ENCODE peak calls at places on chromosomes 5 and 9, in eight cellular contexts. F, N, O, D, E, M, R and Q are unnamed samples.

GRCh38 chr9:84988621-84989020 is 319.1 kb downstream of the NTRK2 start:
- DNase-seq in F (no peak), N (no peak), O (no peak), D (no peak), E (no peak), M (no peak), R (no peak), Q (no peak)

GRCh38 chr9:96751815-96752214 is 26.1 kb downstream of the ZNF510 start:
- DNase-seq in F (no peak), N (no peak), O (no peak), D (no peak), E (no peak), M (no peak), R (no peak), Q (no peak)

GRCh38 chr9:99389087-99390033 is 167.3 kb downstream of the SEC61B start:
- DNase-seq in F (no peak), N (no peak), O (no peak), D (no peak), E (no peak), M (no peak), R (peak), Q (no peak)

GRCh38 chr9:15253197-15253596 is 53.8 kb downstream of the TTC39B start:
- DNase-seq in F (no peak), N (no peak), O (no peak), D (no peak), E (no peak), M (no peak), R (peak), Q (no peak)

GRCh38 chr9:120710110-120710981 is 3.9 kb downstream of the MEGF9 start:
- DNase-seq in F (no peak), N (no peak), O (peak), D (no peak), E (no peak), M (peak), R (peak), Q (peak)

GRCh38 chr5:118937393-118938061 is 50.8 kb downstream of the DTWD2 start:
- DNase-seq in F (no peak), N (no peak), O (no peak), D (no peak), E (no peak), M (no peak), R (no peak), Q (no peak)

GRCh38 chr5:73282383-73282782 is 109.4 kb downstream of the TMEM174 start:
- DNase-seq in F (no peak), N (no peak), O (no peak), D (no peak), E (no peak), M (peak), R (no peak), Q (no peak)

GRCh38 chr5:176817369-176817841 is 7.0 kb downstream of the UNC5A start:
- DNase-seq in F (peak), N (no peak), O (no peak), D (no peak), E (peak), M (peak), R (no peak), Q (no peak)

GRCh38 chr5:159616967-159617366 is 286.7 kb upstream of the IL12B start:
- DNase-seq in F (no peak), N (no peak), O (no peak), D (no peak), E (no peak), M (no peak), R (peak), Q (peak)

GRCh38 chr9:76602191-76602590 is 143.2 kb downstream of the GCNT1 start:
- DNase-seq in F (no peak), N (no peak), O (no peak), D (no peak), E (no peak), M (peak), R (no peak), Q (no peak)

GRCh38 chr5:17441351-17441750 is 56.7 kb upstream of the TAF11L2 start:
- DNase-seq in F (no peak), N (no peak), O (no peak), D (no peak), E (no peak), M (no peak), R (peak), Q (no peak)

GRCh38 chr9:35905912-35906679 is at the start of gene HRCT1:
- DNase-seq in F (no peak), N (no peak), O (peak), D (no peak), E (peak), M (peak), R (peak), Q (no peak)

GRCh38 chr5:91357012-91357634 is 26.0 kb downstream of the ARRDC3 start:
- DNase-seq in F (peak), N (no peak), O (no peak), D (no peak), E (no peak), M (no peak), R (no peak), Q (no peak)

GRCh38 chr9:70561805-70562395 is 147.4 kb upstream of the KLF9 start:
- DNase-seq in F (no peak), N (no peak), O (no peak), D (no peak), E (no peak), M (no peak), R (no peak), Q (no peak)

GRCh38 chr5:74382864-74383618 is 257.5 kb downstream of the ENC1 start:
- DNase-seq in F (peak), N (no peak), O (peak), D (no peak), E (no peak), M (no peak), R (peak), Q (no peak)

GRCh38 chr9:36426945-36427344 is 26.9 kb upstream of the RNF38 start:
- DNase-seq in F (no peak), N (no peak), O (no peak), D (no peak), E (no peak), M (no peak), R (no peak), Q (no peak)

GRCh38 chr5:10634056-10634455 is 70.2 kb downstream of the ANKRD33B start:
- DNase-seq in F (no peak), N (no peak), O (no peak), D (no peak), E (no peak), M (no peak), R (no peak), Q (no peak)

GRCh38 chr5:74394543-74394923 is 246.0 kb downstream of the ENC1 start:
- DNase-seq in F (no peak), N (no peak), O (no peak), D (no peak), E (peak), M (no peak), R (no peak), Q (no peak)

GRCh38 chr5:68264024-68264956 is 48.7 kb downstream of the PIK3R1 start:
- DNase-seq in F (no peak), N (no peak), O (peak), D (no peak), E (no peak), M (no peak), R (peak), Q (no peak)

GRCh38 chr9:36341936-36342577 is 58.0 kb downstream of the RNF38 start:
- DNase-seq in F (no peak), N (no peak), O (no peak), D (no peak), E (no peak), M (no peak), R (no peak), Q (no peak)

GRCh38 chr5:32342656-32343055 is 29.9 kb upstream of the MTMR12 start:
- DNase-seq in F (no peak), N (no peak), O (no peak), D (no peak), E (no peak), M (no peak), R (no peak), Q (no peak)

GRCh38 chr9:33153666-33154065 is 13.5 kb downstream of the B4GALT1 start:
- DNase-seq in F (no peak), N (no peak), O (no peak), D (no peak), E (no peak), M (no peak), R (no peak), Q (no peak)

GRCh38 chr5:33441241-33441844 is 578 bp downstream of the TARS1 start:
- DNase-seq in F (peak), N (no peak), O (no peak), D (peak), E (peak), M (peak), R (peak), Q (peak)

GRCh38 chr5:43085453-43085852 is 35.3 kb upstream of the ZNF131 start:
- DNase-seq in F (no peak), N (no peak), O (no peak), D (no peak), E (no peak), M (no peak), R (no peak), Q (no peak)